ENCODE peak calls at places on chromosomes 16 and 17, in nine cellular contexts. O is psoas muscle, X is testis, H is progenitor cell of endocrine pancreas, C is kidney, W is Peyer's patch, A is heart right ventricle, M is SK-N-SH, V is breast epithelium. Y is an unnamed sample.

GRCh38 chr16:8937803-8938202 is 25.9 kb downstream of the USP7 start:
- DNase-seq in O (no peak), X (no peak), H (no peak), C (no peak), W (no peak), A (no peak), M (no peak), V (no peak), Y (no peak)

GRCh38 chr16:81623365-81624102 is 155.6 kb upstream of the PLCG2 start:
- DNase-seq in O (no peak), X (peak), H (no peak), C (no peak), W (peak), A (no peak), M (peak), V (no peak), Y (peak)

GRCh38 chr17:27630607-27631408 is at the start of gene LGALS9:
- DNase-seq in O (no peak), X (no peak), H (no peak), C (peak), W (peak), A (peak), M (no peak), V (peak), Y (no peak)

GRCh38 chr16:48022496-48022895 is 133.3 kb downstream of the ABCC12 start:
- DNase-seq in O (no peak), X (no peak), H (no peak), C (no peak), W (no peak), A (no peak), M (no peak), V (no peak), Y (no peak)

GRCh38 chr17:80372456-80372855 is 42.5 kb upstream of the ENDOV start:
- DNase-seq in O (no peak), X (no peak), H (no peak), C (no peak), W (no peak), A (no peak), M (no peak), V (no peak), Y (no peak)

GRCh38 chr16:15443753-15444152 is 9.4 kb downstream of the BMERB1 start:
- DNase-seq in O (no peak), X (no peak), H (no peak), C (no peak), W (no peak), A (no peak), M (no peak), V (no peak), Y (no peak)

GRCh38 chr17:51629232-51629631 is 368.9 kb downstream of the UTP18 start:
- DNase-seq in O (no peak), X (no peak), H (no peak), C (no peak), W (no peak), A (no peak), M (no peak), V (no peak), Y (no peak)

GRCh38 chr16:89112377-89113151 is 18.9 kb downstream of the ACSF3 start:
- DNase-seq in O (no peak), X (no peak), H (no peak), C (peak), W (no peak), A (no peak), M (no peak), V (no peak), Y (no peak)

GRCh38 chr16:8402981-8403853 is 187.1 kb downstream of the TMEM114 start:
- DNase-seq in O (no peak), X (no peak), H (no peak), C (no peak), W (no peak), A (no peak), M (no peak), V (no peak), Y (no peak)

GRCh38 chr17:81043725-81044427 is 8.9 kb downstream of the BAIAP2 start:
- DNase-seq in O (no peak), X (no peak), H (no peak), C (peak), W (no peak), A (peak), M (peak), V (peak), Y (peak)

GRCh38 chr17:65593870-65594584 is 32.6 kb upstream of the AXIN2 start:
- DNase-seq in O (no peak), X (no peak), H (no peak), C (no peak), W (no peak), A (no peak), M (no peak), V (no peak), Y (peak)

GRCh38 chr17:74389094-74389753 is 21.9 kb downstream of the GPR142 start:
- DNase-seq in O (no peak), X (no peak), H (no peak), C (no peak), W (no peak), A (no peak), M (no peak), V (no peak), Y (no peak)

GRCh38 chr16:57984443-57985203 is 13.7 kb upstream of the CNGB1 start:
- DNase-seq in O (peak), X (peak), H (peak), C (peak), W (peak), A (peak), M (peak), V (peak), Y (peak)

GRCh38 chr17:79262624-79263023 is 188.0 kb downstream of the ENGASE start:
- DNase-seq in O (no peak), X (no peak), H (no peak), C (no peak), W (no peak), A (no peak), M (no peak), V (no peak), Y (no peak)

GRCh38 chr17:79125503-79125902 is 50.9 kb downstream of the ENGASE start:
- DNase-seq in O (no peak), X (no peak), H (no peak), C (no peak), W (no peak), A (no peak), M (peak), V (no peak), Y (no peak)

GRCh38 chr16:85601730-85602401 is 11.3 kb upstream of the GSE1 start:
- DNase-seq in O (no peak), X (peak), H (no peak), C (peak), W (no peak), A (peak), M (no peak), V (no peak), Y (peak)

GRCh38 chr16:54422569-54422978 is 136.0 kb upstream of the IRX3 start:
- DNase-seq in O (no peak), X (no peak), H (no peak), C (no peak), W (no peak), A (no peak), M (no peak), V (no peak), Y (no peak)

GRCh38 chr16:79564594-79565210 is 35.8 kb downstream of the MAF start:
- DNase-seq in O (no peak), X (no peak), H (no peak), C (no peak), W (no peak), A (no peak), M (no peak), V (no peak), Y (no peak)

GRCh38 chr16:90031931-90032663 is 12.8 kb upstream of the DBNDD1 start:
- DNase-seq in O (no peak), X (no peak), H (no peak), C (no peak), W (no peak), A (no peak), M (peak), V (no peak), Y (no peak)

GRCh38 chr16:81550412-81550768 is 105.8 kb downstream of the CMIP start:
- DNase-seq in O (no peak), X (no peak), H (no peak), C (no peak), W (no peak), A (no peak), M (no peak), V (no peak), Y (no peak)

GRCh38 chr17:47789611-47790520 is 31.7 kb downstream of the OSBPL7 start:
- DNase-seq in O (peak), X (peak), H (peak), C (peak), W (peak), A (peak), M (peak), V (no peak), Y (peak)

DNA sequence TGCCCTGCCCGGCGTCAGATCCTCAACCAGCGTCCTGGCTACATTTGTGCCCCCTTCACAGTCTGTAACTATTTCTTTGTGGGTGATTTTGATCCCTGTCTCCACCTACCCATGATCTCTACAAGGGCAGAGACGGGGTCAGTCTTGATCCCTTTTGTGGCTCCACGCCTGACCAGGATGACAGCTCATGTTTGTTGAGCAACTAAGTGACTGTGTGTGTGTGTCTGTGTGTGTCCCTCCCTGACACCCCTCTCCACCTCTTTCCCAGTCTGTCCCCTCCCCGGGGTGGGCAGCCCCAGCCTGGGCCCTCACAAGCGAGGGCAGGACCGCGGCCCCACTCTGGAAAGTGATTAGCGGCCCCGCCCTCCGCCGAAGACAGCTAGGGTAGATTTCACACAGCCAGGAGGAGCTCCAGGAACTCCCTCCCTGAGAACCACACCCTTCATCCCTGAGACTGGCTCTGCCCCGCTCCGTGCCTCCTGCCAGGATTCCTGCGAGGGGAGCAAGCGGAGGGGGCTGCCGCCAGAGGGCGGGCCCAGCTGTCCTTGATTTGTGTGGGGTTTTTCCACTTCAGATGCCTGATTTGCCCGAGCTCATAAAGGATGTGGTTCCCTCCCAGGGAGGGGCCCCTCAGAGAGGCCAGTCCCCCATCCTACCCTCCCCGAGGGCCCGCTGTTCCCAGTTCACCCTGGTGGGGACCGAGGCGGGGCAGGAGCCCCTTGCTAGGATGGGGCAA is 5.3 kb upstream of the HS3ST6 start:
- DNase-seq in O (no peak), X (no peak), H (no peak), C (no peak), W (no peak), A (no peak), M (peak), V (no peak), Y (peak)
- TF ChIP-seq CTCF in O (no peak), X (no peak), H (peak), C (no peak), W (peak), A (no peak), M (peak), V (no peak), Y (peak)

GRCh38 chr17:76588182-76588581 is 2.5 kb upstream of the ST6GALNAC2 start:
- DNase-seq in O (no peak), X (peak), H (no peak), C (no peak), W (no peak), A (no peak), M (no peak), V (no peak), Y (no peak)

GRCh38 chr17:76586741-76587487 is 1.3 kb upstream of the ST6GALNAC2 start:
- DNase-seq in O (no peak), X (no peak), H (no peak), C (no peak), W (no peak), A (no peak), M (peak), V (no peak), Y (peak)

GRCh38 chr17:76585048-76585648 is 512 bp downstream of the ST6GALNAC2 start:
- DNase-seq in O (peak), X (no peak), H (no peak), C (peak), W (no peak), A (peak), M (no peak), V (no peak), Y (peak)

GRCh38 chr17:76584427-76585047 is 1.1 kb downstream of the ST6GALNAC2 start:
- DNase-seq in O (no peak), X (no peak), H (no peak), C (no peak), W (no peak), A (no peak), M (peak), V (no peak), Y (peak)

GRCh38 chr17:76585649-76586593 is at the start of gene ST6GALNAC2:
- DNase-seq in O (peak), X (peak), H (peak), C (peak), W (peak), A (peak), M (peak), V (peak), Y (peak)
- TF ChIP-seq CTCF in O (peak), X (peak), H (no peak), C (peak), W (no peak), A (peak), M (peak), V (no peak), Y (no peak)

GRCh38 chr16:56372938-56373337 is 52.4 kb downstream of the AMFR start:
- DNase-seq in O (no peak), X (no peak), H (no peak), C (no peak), W (no peak), A (no peak), M (no peak), V (no peak), Y (peak)

GRCh38 chr16:56372013-56372634 is 53.2 kb downstream of the AMFR start:
- DNase-seq in O (no peak), X (no peak), H (no peak), C (no peak), W (no peak), A (no peak), M (no peak), V (no peak), Y (no peak)

GRCh38 chr16:56370185-56370584 is 55.2 kb downstream of the AMFR start:
- DNase-seq in O (no peak), X (no peak), H (no peak), C (no peak), W (no peak), A (no peak), M (peak), V (no peak), Y (no peak)

GRCh38 chr16:56370836-56371235 is 54.5 kb downstream of the AMFR start:
- DNase-seq in O (no peak), X (no peak), H (no peak), C (no peak), W (no peak), A (no peak), M (no peak), V (no peak), Y (no peak)

GRCh38 chr16:56371383-56371937 is 53.9 kb downstream of the AMFR start:
- DNase-seq in O (no peak), X (no peak), H (no peak), C (no peak), W (no peak), A (no peak), M (no peak), V (no peak), Y (no peak)
- TF ChIP-seq CTCF in O (no peak), X (no peak), H (no peak), C (no peak), W (no peak), A (no peak), M (no peak), V (no peak), Y (no peak)

DNA sequence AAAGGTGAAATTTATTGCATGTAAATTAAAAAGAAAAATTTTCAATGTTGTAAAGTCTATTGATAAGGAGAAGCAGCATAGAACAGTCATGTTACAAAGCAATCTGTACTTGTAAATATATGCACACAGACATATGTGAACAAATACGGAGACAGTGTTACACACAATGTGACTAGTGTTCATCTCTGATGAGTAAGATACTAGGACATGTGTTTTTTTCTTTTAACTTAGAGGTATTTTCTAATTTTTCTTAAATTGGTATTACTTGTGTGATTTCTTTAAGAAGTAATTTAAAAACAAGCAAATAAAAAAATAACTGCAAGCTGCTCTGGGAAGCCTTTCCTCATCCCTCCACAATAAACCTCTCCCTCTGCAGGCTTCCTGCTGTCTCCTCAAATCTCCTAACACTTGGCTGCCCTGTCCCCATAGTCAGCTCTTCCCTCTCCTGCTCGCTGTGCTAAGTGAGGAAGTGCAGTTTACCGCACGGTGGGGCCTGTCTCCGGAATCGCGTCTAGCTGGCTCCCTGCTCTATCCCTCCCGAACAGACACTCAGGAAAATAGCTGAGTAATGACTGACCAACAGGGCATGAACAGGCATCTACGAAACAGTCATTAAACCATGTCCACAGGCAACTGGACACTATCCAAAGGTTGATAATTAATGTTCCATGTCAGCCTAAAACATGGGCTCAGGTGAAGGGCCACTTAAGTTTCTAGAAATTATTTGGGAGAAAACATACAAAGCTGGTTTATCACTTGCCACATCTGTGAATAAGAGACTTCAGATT is 35.9 kb downstream of the CMTM4 start:
- DNase-seq in O (peak), X (peak), H (no peak), C (peak), W (peak), A (peak), M (peak), V (peak), Y (peak)
- TF ChIP-seq CTCF in O (peak), X (no peak), H (no peak), C (peak), W (no peak), A (no peak), M (peak), V (no peak), Y (no peak)